ENCODE peak calls at places on chromosomes 11 and 22, in ten cellular contexts. J is NCI-H1092 treated with DMSO at 0.1 percent for 48 hours, A is brain microvascular endothelial cell, K is K562, Q is NCI-H748 treated with DMSO at 0.1 percent for 48 hours, X is memory B cell, F is PC-3, W is NCI-H345, S is upper lobe of right lung, Z is AG04450. M is an unnamed sample.

GRCh38 chr11:79375818-79376550 is 64.8 kb downstream of the TENM4 start:
- DNase-seq in J (no peak), A (no peak), K (no peak), Q (no peak), X (no peak), F (no peak), W (no peak), S (no peak), Z (no peak), M (no peak)

GRCh38 chr22:17396531-17396930 is 27.3 kb downstream of the CECR2 start:
- DNase-seq in J (no peak), A (no peak), K (no peak), Q (no peak), X (no peak), F (peak), W (no peak), S (no peak), Z (no peak), M (no peak)

GRCh38 chr11:123152951-123153350 is 42.1 kb downstream of the CLMP start:
- DNase-seq in J (no peak), A (no peak), K (no peak), Q (no peak), X (no peak), F (no peak), W (no peak), S (no peak), Z (no peak), M (no peak)

GRCh38 chr11:69639843-69640242 is 1.1 kb upstream of the CCND1 start:
- DNase-seq in J (no peak), A (no peak), K (no peak), Q (no peak), X (no peak), F (no peak), W (no peak), S (no peak), Z (no peak), M (no peak)

GRCh38 chr11:107282195-107282594 is 175.4 kb downstream of the CWF19L2 start:
- DNase-seq in J (no peak), A (no peak), K (no peak), Q (no peak), X (no peak), F (no peak), W (no peak), S (no peak), Z (no peak), M (no peak)

GRCh38 chr11:3781423-3781822 is 15.9 kb downstream of the NUP98 start:
- DNase-seq in J (no peak), A (no peak), K (no peak), Q (no peak), X (no peak), F (peak), W (no peak), S (no peak), Z (no peak), M (no peak)

GRCh38 chr11:35677904-35678303 is 15.3 kb downstream of the TRIM44 start:
- DNase-seq in J (no peak), A (no peak), K (no peak), Q (no peak), X (no peak), F (no peak), W (no peak), S (no peak), Z (no peak), M (no peak)

GRCh38 chr11:1731451-1732059 is 18.8 kb downstream of the IFITM10 start:
- DNase-seq in J (no peak), A (no peak), K (no peak), Q (no peak), X (no peak), F (no peak), W (no peak), S (no peak), Z (no peak), M (no peak)

GRCh38 chr11:69131644-69132300 is 24.0 kb upstream of the SMIM38 start:
- DNase-seq in J (peak), A (peak), K (peak), Q (peak), X (no peak), F (peak), W (peak), S (peak), Z (peak), M (no peak)

GRCh38 chr11:61854966-61855714 is 27.0 kb downstream of the FADS2 start:
- DNase-seq in J (no peak), A (no peak), K (no peak), Q (no peak), X (no peak), F (no peak), W (no peak), S (no peak), Z (no peak), M (no peak)

GRCh38 chr11:79439430-79439892 is 1.4 kb downstream of the TENM4 start:
- DNase-seq in J (no peak), A (no peak), K (no peak), Q (no peak), X (no peak), F (no peak), W (peak), S (no peak), Z (no peak), M (no peak)

GRCh38 chr22:19495562-19496323 is 16.0 kb downstream of the CDC45 start:
- DNase-seq in J (peak), A (peak), K (peak), Q (no peak), X (no peak), F (peak), W (no peak), S (no peak), Z (no peak), M (no peak)

GRCh38 chr11:11428714-11429113 is 75.7 kb upstream of the CSNK2A3 start:
- DNase-seq in J (no peak), A (no peak), K (no peak), Q (no peak), X (no peak), F (no peak), W (no peak), S (no peak), Z (no peak), M (no peak)

GRCh38 chr11:67029146-67029545 is 6.2 kb downstream of the SYT12 start:
- DNase-seq in J (no peak), A (no peak), K (no peak), Q (no peak), X (no peak), F (no peak), W (no peak), S (no peak), Z (no peak), M (no peak)

GRCh38 chr11:6799402-6799801 is at the start of gene OR6A2:
- DNase-seq in J (no peak), A (peak), K (no peak), Q (no peak), X (no peak), F (peak), W (no peak), S (no peak), Z (no peak), M (no peak)

GRCh38 chr11:62186195-62186594 is 3.8 kb upstream of the SCGB1D1 start:
- DNase-seq in J (peak), A (no peak), K (no peak), Q (no peak), X (no peak), F (no peak), W (peak), S (no peak), Z (no peak), M (no peak)

M was measured in NCI-H1417 treated with DMSO at 0.1 percent for 48 hours.